ENCODE peak calls at places on chromosomes 11 and 22, in nine cellular contexts. R, V, S, U, C, A, G, K and Y are unnamed samples.
A peak's percentile ranks its signal among the peaks of the same experiment; 100 is the strongest.

GRCh38 chr22:33770723-33771122 is 149.6 kb downstream of the LARGE1 start:
- DNase-seq in C (no peak), V (no peak), K (no peak), A (no peak), G (no peak), R (no peak), U (no peak), S (no peak), Y (no peak)

GRCh38 chr11:4577761-4578160 is 3.8 kb upstream of the OR52I2 start:
- DNase-seq in V (no peak), K (no peak), C (no peak), U (no peak), S (no peak), G (no peak), R (no peak), A (no peak), Y (no peak)

GRCh38 chr11:119351232-119351631 is 4.7 kb upstream of the MFRP start:
- DNase-seq in G (no peak), C (no peak), R (no peak), U (no peak), A (no peak), V (no peak), K (no peak), S (no peak), Y (no peak)

GRCh38 chr22:26398741-26399153 is 30.3 kb upstream of the ASPHD2 start:
- DNase-seq in R (peak; percentile 77), U (peak; percentile 78), G (peak; percentile 55), C (peak; percentile 57), S (peak; percentile 76), K (peak; percentile 68), A (peak; percentile 8), V (peak; percentile 72), Y (peak; percentile 57)

GRCh38 chr22:19669570-19669969 is 44.7 kb upstream of the SEPTIN5 start:
- DNase-seq in A (no peak), K (no peak), G (no peak), S (no peak), V (no peak), C (no peak), R (no peak), U (peak; percentile 5), Y (no peak)

GRCh38 chr11:128593281-128593680 is 5.9 kb upstream of the ETS1 start:
- DNase-seq in U (no peak), A (no peak), R (peak; percentile 88), G (no peak), C (no peak), K (no peak), V (no peak), S (no peak), Y (no peak)

GRCh38 chr22:47123006-47123826 is 360.8 kb downstream of the TBC1D22A start:
- DNase-seq in K (no peak), S (no peak), V (no peak), A (no peak), U (no peak), G (no peak), R (no peak), C (no peak), Y (peak; percentile 26)

GRCh38 chr11:64729851-64730382 is 6.9 kb upstream of the NRXN2 start:
- DNase-seq in U (no peak), K (no peak), V (no peak), G (peak; percentile 55), A (no peak), S (peak; percentile 53), R (no peak), C (peak; percentile 44), Y (no peak)

GRCh38 chr11:57213282-57214086 is 23.6 kb downstream of the APLNR start:
- DNase-seq in G (no peak), V (peak; percentile 10), A (no peak), C (no peak), S (peak; percentile 40), R (peak; percentile 70), U (peak; percentile 60), K (no peak), Y (no peak)

GRCh38 chr11:128544625-128545024 is 42.7 kb downstream of the ETS1 start:
- DNase-seq in K (no peak), R (peak; percentile 34), V (no peak), S (peak; percentile 22), G (no peak), C (no peak), U (peak; percentile 81), A (peak; percentile 55), Y (no peak)

GRCh38 chr11:45155627-45156180 is 9.3 kb downstream of the PRDM11 start:
- DNase-seq in C (no peak), R (no peak), K (no peak), G (no peak), S (no peak), V (no peak), A (no peak), U (no peak), Y (no peak)
- TF ChIP-seq CTCF in C (no peak), R (no peak), K (no peak), G (no peak), S (no peak), V (no peak), A (no peak), U (no peak), Y (no peak)

DNA sequence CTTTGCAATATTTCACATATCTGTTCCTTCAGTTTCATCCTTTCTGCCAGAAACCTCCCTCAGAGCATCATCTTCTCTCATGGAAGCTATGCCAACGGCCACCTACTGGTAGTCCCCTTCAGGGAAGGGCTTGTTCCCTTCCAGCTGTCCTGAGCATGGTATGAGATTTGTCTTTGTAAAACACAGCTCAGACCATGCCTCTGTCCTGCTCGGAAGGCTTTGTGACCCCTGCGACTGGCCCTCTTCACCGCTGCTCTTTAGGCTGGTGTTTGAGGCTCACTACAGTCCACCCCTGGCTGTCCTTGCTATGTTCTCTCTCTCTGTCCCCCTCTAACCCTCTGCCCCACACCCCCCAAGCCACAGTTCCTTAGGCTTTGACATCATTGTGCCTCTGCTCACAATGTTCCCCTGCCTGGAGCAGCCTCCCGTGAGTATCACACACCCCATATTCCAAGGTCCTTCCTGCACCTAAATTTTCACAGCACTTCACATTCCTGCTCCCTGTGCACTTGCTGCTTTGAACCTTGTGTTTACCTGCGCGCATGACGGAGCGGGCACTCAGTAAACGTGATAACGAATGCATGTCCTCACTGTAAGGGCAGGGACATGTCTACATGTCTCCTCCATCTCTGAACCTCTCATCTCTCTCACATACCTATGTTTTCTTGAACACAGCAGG is 24.0 kb upstream of the ACER3 start:
- DNase-seq in A (no peak), S (no peak), C (peak; percentile 51), V (no peak), R (no peak), G (peak; percentile 48), U (no peak), K (no peak), Y (no peak)
- TF ChIP-seq CTCF in A (peak; percentile 29), S (no peak), C (no peak), V (no peak), R (peak; percentile 12), G (no peak), U (no peak), K (no peak), Y (no peak)

GRCh38 chr22:32206774-32207758 is 2.2 kb upstream of the RFPL2 start:
- DNase-seq in G (peak; percentile 51), K (peak; percentile 68), S (peak; percentile 39), V (peak; percentile 54), A (no peak), U (peak; percentile 20), C (peak; percentile 46), R (peak; percentile 6), Y (no peak)

GRCh38 chr22:32205974-32206773 is 1.3 kb upstream of the RFPL2 start:
- DNase-seq in A (no peak), G (no peak), U (no peak), V (no peak), S (no peak), R (no peak), C (no peak), K (peak; percentile 24), Y (no peak)

GRCh38 chr22:32207971-32208480 is 3.2 kb upstream of the RFPL2 start:
- DNase-seq in U (no peak), A (no peak), R (no peak), K (no peak), G (no peak), S (no peak), V (no peak), C (no peak), Y (no peak)

GRCh38 chr22:32204856-32205722 is at the start of gene RFPL2:
- DNase-seq in U (peak; percentile 8), A (no peak), C (peak; percentile 32), K (peak; percentile 81), G (no peak), R (peak; percentile 27), S (peak; percentile 90), V (no peak), Y (peak; percentile 69)

DNA sequence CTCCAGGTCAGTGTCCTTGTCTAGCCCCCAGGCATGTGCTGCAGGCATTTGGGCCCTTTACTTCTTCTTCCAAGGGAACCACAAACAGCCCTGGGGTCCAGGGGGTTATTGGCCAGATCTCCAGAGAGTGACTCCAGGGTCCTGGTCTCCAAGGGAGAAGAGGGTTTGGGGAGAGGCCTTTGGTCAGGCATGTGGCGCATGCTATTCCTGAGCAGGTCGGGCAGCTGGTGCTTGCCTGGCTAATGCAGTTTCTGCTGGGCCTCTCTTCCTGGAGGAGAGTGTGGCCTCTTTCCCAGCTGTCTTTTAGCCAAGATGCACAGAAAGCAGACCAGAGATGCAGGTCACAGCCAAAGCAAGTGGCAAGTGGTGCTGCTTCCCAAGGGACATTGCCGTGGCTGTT is 3.8 kb upstream of the RFPL2 start:
- DNase-seq in G (no peak), K (no peak), A (no peak), C (no peak), U (no peak), R (no peak), S (no peak), V (no peak), Y (no peak)
- TF ChIP-seq CTCF in G (no peak), K (no peak), A (no peak), C (no peak), U (no peak), R (no peak), S (no peak), V (no peak), Y (no peak)

GRCh38 chr11:92703431-92703830 is 266.0 kb upstream of the MTNR1B start:
- DNase-seq in G (no peak), V (no peak), C (no peak), S (no peak), U (peak; percentile 10), A (no peak), R (peak; percentile 71), K (no peak), Y (no peak)

GRCh38 chr11:92709329-92709728 is 260.1 kb upstream of the MTNR1B start:
- DNase-seq in C (no peak), R (no peak), A (no peak), U (no peak), V (no peak), K (no peak), G (no peak), S (no peak), Y (no peak)

GRCh38 chr11:92707665-92708064 is 261.8 kb upstream of the MTNR1B start:
- DNase-seq in G (no peak), C (no peak), A (no peak), R (peak; percentile 58), U (no peak), S (no peak), K (no peak), V (no peak), Y (no peak)

GRCh38 chr11:92702771-92703170 is 266.7 kb upstream of the MTNR1B start:
- DNase-seq in C (no peak), K (no peak), R (peak; percentile 76), G (no peak), V (no peak), A (no peak), S (no peak), U (peak; percentile 8), Y (no peak)

GRCh38 chr11:92707173-92707619 is 262.3 kb upstream of the MTNR1B start:
- DNase-seq in A (no peak), V (no peak), G (no peak), S (no peak), K (no peak), U (no peak), C (no peak), R (no peak), Y (no peak)
- TF ChIP-seq CTCF in A (no peak), V (no peak), G (no peak), S (no peak), K (no peak), U (no peak), C (no peak), R (no peak), Y (no peak)